ENCODE peak calls at places on chromosomes 11 and 22, in six cellular contexts. G is neuronal stem cell, N is mesenchymal stem cell, H is H9, L is H1, P is trophoblast cell. T is an unnamed sample.

GRCh38 chr11:15565846-15566245 is 451.1 kb downstream of the INSC start:
- DNase-seq in L (no peak), P (no peak), N (no peak), G (no peak), H (no peak), T (no peak)

GRCh38 chr11:1548221-1549070 is 23.6 kb downstream of the DUSP8 start:
- DNase-seq in G (no peak), P (peak), L (no peak), N (peak), H (peak), T (peak)

GRCh38 chr11:82229346-82229745 is 504.3 kb downstream of the FAM181B start:
- DNase-seq in N (peak), P (peak), H (no peak), L (no peak), G (no peak), T (no peak)

GRCh38 chr11:17972987-17973386 is 39.9 kb downstream of the SERGEF start:
- DNase-seq in L (peak), N (peak), P (peak), G (peak), H (peak), T (peak)

GRCh38 chr11:57638005-57638760 is 11.5 kb downstream of the YPEL4 start:
- DNase-seq in G (peak), H (peak), N (peak), L (peak), P (peak), T (peak)

GRCh38 chr11:11313902-11314692 is 39.0 kb downstream of the CSNK2A3 start:
- DNase-seq in L (no peak), P (no peak), H (no peak), N (no peak), G (no peak), T (no peak)

GRCh38 chr11:94020777-94021615 is at the start of gene HEPHL1:
- DNase-seq in H (peak), P (peak), L (no peak), N (no peak), G (no peak), T (peak)

GRCh38 chr11:77361184-77361583 is 59.7 kb upstream of the GDPD4 start:
- DNase-seq in H (no peak), P (peak), G (no peak), N (peak), L (no peak), T (peak)

GRCh38 chr11:111426615-111427014 is 47.5 kb upstream of the POU2AF1 start:
- DNase-seq in N (no peak), H (no peak), G (no peak), P (no peak), L (no peak), T (no peak)

GRCh38 chr11:34537636-34538035 is 24.0 kb upstream of the ELF5 start:
- DNase-seq in G (no peak), P (no peak), L (no peak), H (no peak), N (no peak), T (no peak)

GRCh38 chr11:119472856-119473222 is 49.9 kb upstream of the THY1 start:
- DNase-seq in L (no peak), H (no peak), N (no peak), G (no peak), P (no peak), T (no peak)

GRCh38 chr22:29887358-29887757 is 4.4 kb downstream of the MTMR3 start:
- DNase-seq in L (no peak), H (no peak), G (no peak), P (no peak), N (no peak), T (no peak)

GRCh38 chr22:29890760-29891159 is 7.8 kb downstream of the MTMR3 start:
- DNase-seq in P (no peak), G (no peak), L (no peak), N (no peak), H (no peak), T (no peak)

GRCh38 chr22:29892757-29893156 is 9.8 kb downstream of the MTMR3 start:
- DNase-seq in N (no peak), P (no peak), L (no peak), G (no peak), H (no peak), T (no peak)

GRCh38 chr22:29886601-29887000 is 3.6 kb downstream of the MTMR3 start:
- DNase-seq in L (no peak), H (no peak), N (no peak), P (peak), G (no peak), T (no peak)

DNA sequence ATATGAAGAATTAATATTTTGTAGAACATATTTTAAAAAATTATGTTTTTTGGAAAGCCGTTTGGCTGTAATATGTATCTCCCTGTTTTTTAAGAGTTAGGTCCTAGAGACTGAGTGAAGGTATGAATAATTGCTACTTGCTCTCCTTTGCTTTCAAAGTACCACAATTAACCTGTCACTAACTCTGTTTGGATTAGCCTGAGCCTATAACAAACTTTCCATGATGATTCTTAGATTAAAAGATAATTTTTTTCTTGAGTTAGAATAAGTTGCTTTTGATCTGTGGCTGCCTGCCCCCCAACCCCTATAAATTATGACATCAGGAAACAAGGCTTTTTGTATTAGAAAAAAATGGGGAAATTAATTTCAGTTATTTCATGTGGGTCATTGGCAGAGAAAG is 9.3 kb downstream of the MTMR3 start:
- DNase-seq in P (no peak), H (no peak), G (no peak), N (no peak), L (no peak), T (no peak)
- H3K14ac ChIP-seq in P (no peak), H (no peak), G (no peak), N (no peak), L (no peak), T (no peak)

DNA sequence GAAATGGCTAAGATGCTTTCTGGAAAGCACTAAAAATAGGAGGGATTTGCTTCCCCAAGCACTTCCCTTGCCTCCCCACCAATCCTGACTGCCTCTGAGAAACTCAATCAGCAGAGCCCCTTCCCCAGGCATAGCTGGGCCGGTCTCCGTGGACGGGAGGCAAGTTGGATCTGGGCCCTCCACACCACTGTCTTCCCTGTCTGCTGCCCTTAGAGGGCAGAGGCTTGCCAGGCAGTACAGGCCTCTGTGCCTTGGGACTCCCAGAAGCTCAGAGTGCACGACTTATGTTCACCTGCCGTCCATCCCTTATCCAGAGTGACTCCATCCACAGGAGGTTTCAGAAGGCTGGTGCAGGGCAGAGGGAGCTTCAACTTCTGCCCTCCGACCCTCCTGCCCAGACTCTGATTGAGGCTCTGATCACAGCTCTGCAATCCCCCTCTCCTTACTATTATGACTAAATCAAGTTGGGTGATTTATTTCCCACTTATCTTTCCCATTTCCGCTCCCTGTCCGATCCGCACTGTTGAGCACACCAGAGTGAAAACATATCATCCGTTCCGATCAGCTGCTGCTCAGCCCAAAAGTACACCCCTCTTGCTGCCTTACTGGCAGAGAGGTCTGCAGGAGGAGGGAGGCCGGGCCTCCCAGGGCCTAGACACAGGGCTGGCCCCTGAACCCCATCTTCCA is 71.8 kb downstream of the DSCAML1 start:
- DNase-seq in L (no peak), G (no peak), H (no peak), N (no peak), P (no peak), T (no peak)
- H3K14ac ChIP-seq in L (no peak), G (no peak), H (no peak), N (no peak), P (no peak), T (no peak)

DNA sequence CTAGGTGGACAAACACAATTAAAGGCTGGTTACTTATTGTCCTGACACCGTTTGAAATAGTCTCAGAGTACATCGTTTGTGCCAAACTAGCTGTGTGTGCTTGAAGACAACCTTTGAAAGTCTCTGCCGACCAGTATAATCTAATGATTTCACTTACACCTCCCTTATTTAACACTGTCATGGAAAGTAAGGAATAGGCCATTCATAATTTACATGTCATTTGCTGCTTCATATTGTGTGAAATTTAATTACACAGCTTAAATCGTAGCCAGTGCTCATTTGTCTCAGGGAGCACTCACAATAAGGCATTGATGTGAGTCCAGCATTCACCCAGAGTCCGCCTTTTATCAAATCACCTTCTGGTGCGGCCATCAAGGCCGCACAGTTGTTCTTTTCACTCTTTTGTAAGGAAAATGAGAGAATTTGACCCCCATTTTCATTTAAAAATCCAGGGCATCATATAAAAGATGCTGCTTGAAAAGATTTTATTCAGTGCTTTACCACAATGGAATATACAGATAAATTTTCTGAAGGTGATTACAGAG is 46.9 kb downstream of the PAX6 start:
- DNase-seq in H (no peak), N (no peak), L (no peak), G (no peak), P (no peak), T (no peak)
- H3K14ac ChIP-seq in H (no peak), N (no peak), L (no peak), G (no peak), P (no peak), T (no peak)

GRCh38 chr11:46159694-46160093 is 38.4 kb upstream of the PHF21A start:
- DNase-seq in L (no peak), N (no peak), G (no peak), H (no peak), P (peak), T (no peak)
- H3K14ac ChIP-seq in L (no peak), N (no peak), G (no peak), H (no peak), P (no peak), T (no peak)

DNA sequence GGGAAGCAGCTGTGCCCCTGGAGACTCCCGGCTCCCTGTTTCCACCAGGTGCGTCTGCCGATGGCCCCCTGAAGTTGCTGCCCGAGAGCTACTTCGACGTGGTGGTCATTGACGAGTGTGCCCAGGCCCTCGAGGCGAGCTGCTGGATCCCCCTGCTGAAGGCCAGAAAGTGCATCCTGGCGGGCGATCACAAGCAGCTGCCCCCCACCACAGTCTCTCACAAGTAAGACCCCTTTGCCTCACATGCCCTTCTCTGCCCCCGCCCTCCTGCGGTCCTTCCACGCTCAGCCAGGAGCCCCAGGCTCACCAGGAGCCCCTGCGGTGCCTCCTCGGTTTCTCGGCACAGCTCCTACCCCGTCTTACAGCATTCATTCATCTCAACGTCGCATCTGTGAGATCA is 25.4 kb downstream of the IGHMBP2 start:
- DNase-seq in H (no peak), P (no peak), N (no peak), G (no peak), L (no peak), T (no peak)
- H3K14ac ChIP-seq in H (no peak), P (no peak), N (no peak), G (no peak), L (no peak), T (no peak)

DNA sequence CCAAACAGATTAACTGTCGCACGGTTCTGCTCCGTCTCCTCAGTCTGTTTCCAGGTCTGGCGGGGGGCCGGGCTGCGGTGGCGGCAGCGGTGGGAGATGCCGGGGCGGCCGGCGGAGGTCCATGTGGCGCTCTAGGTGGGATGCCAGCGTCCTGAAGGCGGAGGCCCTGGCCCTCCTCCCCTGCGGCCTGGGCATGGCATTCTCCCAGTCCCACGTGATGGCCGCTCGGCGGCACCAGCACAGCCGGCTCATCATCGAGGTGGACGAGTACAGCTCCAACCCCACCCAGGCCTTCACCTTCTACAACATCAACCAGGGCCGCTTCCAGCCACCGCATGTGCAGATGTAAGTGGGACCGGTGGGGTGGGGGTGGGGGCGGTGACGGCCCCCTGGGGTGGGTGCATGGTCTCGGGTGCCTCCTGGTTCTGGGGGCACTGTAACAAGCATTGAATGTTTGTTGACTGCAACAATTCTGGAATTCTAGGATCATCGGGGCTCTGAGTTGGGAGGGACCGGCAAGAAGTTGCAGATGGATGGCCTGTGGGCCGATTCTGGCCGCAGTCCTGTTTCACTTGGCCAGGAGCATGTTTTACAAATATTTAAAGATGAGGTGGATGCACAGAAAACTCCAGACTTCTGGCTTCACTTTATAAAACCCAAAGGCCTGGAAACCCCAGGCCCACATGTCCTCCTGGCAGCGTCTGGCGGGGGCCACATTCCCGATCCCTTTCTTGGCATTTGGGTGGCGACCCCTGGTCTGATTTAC is 13.2 kb downstream of the MPPED1 start:
- DNase-seq in H (no peak), N (no peak), P (no peak), L (no peak), G (no peak), T (no peak)
- H3K14ac ChIP-seq in H (no peak), N (no peak), P (no peak), L (no peak), G (no peak), T (no peak)

GRCh38 chr22:50520826-50521453 is 4.5 kb downstream of the SCO2 start:
- DNase-seq in G (no peak), L (no peak), P (no peak), H (no peak), N (no peak), T (no peak)
- H3K14ac ChIP-seq in G (peak), L (no peak), P (no peak), H (no peak), N (no peak), T (no peak)

DNA sequence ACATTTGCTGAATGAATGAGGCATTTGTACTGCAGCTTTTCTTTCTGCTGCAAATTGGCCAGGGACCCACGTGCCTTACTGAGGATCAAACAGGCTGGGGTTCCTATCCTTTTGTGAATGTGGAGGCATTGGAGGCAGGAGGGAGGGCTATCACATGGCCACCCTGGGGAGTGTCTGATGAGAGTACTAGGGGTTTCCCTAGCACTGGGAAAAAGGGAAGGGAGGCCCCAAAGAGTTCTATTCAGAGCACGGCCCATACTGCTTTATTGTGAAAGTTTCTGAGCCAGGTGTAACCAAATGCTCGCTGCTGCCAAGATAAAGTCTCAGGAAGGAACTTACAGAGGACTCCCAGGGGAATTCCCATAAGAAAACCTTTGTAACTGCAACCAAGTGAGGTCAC is 78.4 kb upstream of the ANO1 start:
- DNase-seq in H (peak), N (no peak), G (no peak), P (no peak), L (peak), T (no peak)
- H3K14ac ChIP-seq in H (no peak), N (no peak), G (no peak), P (no peak), L (no peak), T (peak)

GRCh38 chr11:33292306-33292705 is 35.1 kb downstream of the HIPK3 start:
- DNase-seq in P (no peak), G (no peak), N (no peak), L (no peak), H (no peak), T (no peak)

GRCh38 chr11:33291004-33291777 is 34.0 kb downstream of the HIPK3 start:
- DNase-seq in L (no peak), H (no peak), N (peak), P (no peak), G (no peak), T (peak)

GRCh38 chr11:33294797-33295196 is 37.6 kb downstream of the HIPK3 start:
- DNase-seq in N (no peak), P (no peak), H (no peak), G (no peak), L (no peak), T (no peak)

GRCh38 chr11:33294224-33294623 is 37.0 kb downstream of the HIPK3 start:
- DNase-seq in N (no peak), P (no peak), H (no peak), L (no peak), G (no peak), T (no peak)

DNA sequence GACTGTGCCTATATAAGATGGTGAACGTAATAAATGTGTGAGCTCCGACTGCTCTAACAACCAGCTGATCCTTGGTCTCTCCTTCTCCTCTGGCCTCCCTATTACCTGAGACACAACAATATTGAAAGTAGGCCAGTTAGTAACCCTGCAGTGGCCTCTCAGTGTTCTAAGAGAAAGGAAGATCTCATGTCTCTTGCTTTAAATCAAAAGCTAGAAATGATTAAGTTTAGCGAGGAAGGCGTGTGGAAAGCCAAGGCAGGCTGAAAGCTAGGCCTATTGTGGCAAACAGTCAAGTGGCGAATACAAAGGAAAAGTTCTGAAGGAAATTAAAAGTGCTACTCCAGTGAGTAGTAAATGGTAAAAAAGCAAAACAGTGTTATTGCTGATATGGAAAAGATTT is 39.5 kb downstream of the HIPK3 start:
- DNase-seq in H (no peak), N (no peak), P (no peak), L (no peak), G (no peak), T (no peak)
- H3K14ac ChIP-seq in H (no peak), N (no peak), P (no peak), L (no peak), G (no peak), T (no peak)

GRCh38 chr11:126422446-126422845 is 67.0 kb downstream of the ST3GAL4 start:
- DNase-seq in H (no peak), G (no peak), N (no peak), L (no peak), P (peak), T (no peak)

GRCh38 chr11:126421243-126421642 is 65.8 kb downstream of the ST3GAL4 start:
- DNase-seq in L (no peak), G (no peak), N (no peak), H (no peak), P (no peak), T (no peak)

GRCh38 chr11:126424471-126425039 is 69.1 kb downstream of the ST3GAL4 start:
- DNase-seq in N (no peak), P (no peak), L (no peak), G (no peak), H (no peak), T (no peak)

GRCh38 chr11:126423743-126424142 is 68.3 kb downstream of the ST3GAL4 start:
- DNase-seq in H (no peak), G (no peak), N (no peak), L (no peak), P (no peak), T (no peak)

GRCh38 chr11:126423154-126423553 is 67.7 kb downstream of the ST3GAL4 start:
- DNase-seq in H (no peak), L (no peak), G (no peak), P (no peak), N (no peak), T (no peak)
- H3K14ac ChIP-seq in H (no peak), L (no peak), G (no peak), P (no peak), N (no peak), T (no peak)